ENCODE peak calls at places on chromosomes 1 and 21, in six cellular contexts. P, R, L, A, Y and Z are unnamed samples. For H3K4me1, the result is how much of the 10 kb centered on the place peaks cover.

GRCh38 chr1:146007048-146007784 is 10.8 kb upstream of the TXNIP start:
- DNase-seq in R (no peak), L (peak), P (no peak), A (peak), Y (peak), Z (no peak)

GRCh38 chr1:25001125-25001915 is 71.2 kb upstream of the RUNX3 start:
- DNase-seq in L (no peak), R (peak), P (no peak), A (no peak), Y (no peak), Z (no peak)

GRCh38 chr1:48876221-48876785 is 99.6 kb upstream of the BEND5 start:
- DNase-seq in Y (no peak), A (no peak), P (no peak), R (no peak), L (no peak), Z (no peak)

GRCh38 chr1:2110191-2110737 is 60.1 kb downstream of the PRKCZ start:
- DNase-seq in A (no peak), R (no peak), Y (no peak), P (peak), L (no peak), Z (no peak)

GRCh38 chr1:146001734-146002133 is 5.4 kb upstream of the TXNIP start:
- DNase-seq in P (no peak), A (no peak), L (no peak), R (no peak), Y (no peak), Z (no peak)

GRCh38 chr1:62358974-62359373 is 39.7 kb upstream of the KANK4 start:
- DNase-seq in A (peak), L (no peak), P (no peak), Y (no peak), R (no peak), Z (no peak)

GRCh38 chr1:49229555-49229954 is 452.9 kb upstream of the BEND5 start:
- DNase-seq in A (no peak), P (no peak), Y (no peak), R (no peak), L (peak), Z (no peak)

GRCh38 chr1:234997201-234998173 is 131.2 kb downstream of the TOMM20 start:
- DNase-seq in L (peak), P (peak), Y (no peak), A (peak), R (peak), Z (peak)

GRCh38 chr21:41845310-41846032 is 33.7 kb downstream of the PRDM15 start:
- DNase-seq in A (no peak), Y (no peak), P (no peak), L (no peak), R (no peak), Z (no peak)

GRCh38 chr1:171212607-171213347 is 27.7 kb downstream of the FMO2 start:
- DNase-seq in A (no peak), P (no peak), R (no peak), L (no peak), Y (peak), Z (no peak)

GRCh38 chr1:228107636-228108035 is 1.5 kb downstream of the MRPL55 start:
- DNase-seq in L (peak), Y (no peak), P (peak), R (no peak), A (no peak), Z (no peak)

GRCh38 chr1:29297476-29297875 is 61.2 kb downstream of the PTPRU start:
- DNase-seq in P (no peak), A (no peak), Y (no peak), R (no peak), L (peak), Z (no peak)

GRCh38 chr1:34759472-34760357 is at the start of gene GJB4:
- DNase-seq in R (no peak), L (peak), A (peak), P (no peak), Y (no peak), Z (no peak)

GRCh38 chr1:67722292-67722944 is 37.4 kb downstream of the GADD45A start:
- DNase-seq in A (no peak), P (no peak), R (no peak), Y (no peak), L (no peak), Z (no peak)

GRCh38 chr1:19046972-19047371 is 90.5 kb upstream of the IFFO2 start:
- DNase-seq in L (peak), R (peak), Y (no peak), A (no peak), P (peak), Z (peak)

GRCh38 chr1:186424539-186424938 is 36.4 kb downstream of the PDC start:
- DNase-seq in L (no peak), Y (no peak), R (peak), P (no peak), A (no peak), Z (no peak)

GRCh38 chr1:116945996-116946395 is 36.3 kb downstream of the PTGFRN start:
- DNase-seq in P (no peak), R (no peak), Y (no peak), A (no peak), L (no peak), Z (no peak)

GRCh38 chr21:15841856-15842564 is 112.2 kb downstream of the USP25 start:
- DNase-seq in P (no peak), Y (no peak), L (no peak), A (no peak), R (no peak), Z (no peak)

GRCh38 chr21:44551290-44552015 is at the start of gene KRTAP10-2:
- DNase-seq in P (peak), A (no peak), R (no peak), Y (no peak), L (peak), Z (no peak)

GRCh38 chr1:9249534-9250335 is 15.2 kb downstream of the H6PD start:
- DNase-seq in Y (peak), L (peak), R (peak), P (peak), A (peak), Z (peak)

GRCh38 chr1:200780545-200781444 is 42.1 kb downstream of the CAMSAP2 start:
- DNase-seq in P (no peak), Y (peak), L (peak), R (no peak), A (no peak), Z (no peak)

GRCh38 chr1:226820935-226821718 is 49.3 kb upstream of the PSEN2 start:
- DNase-seq in R (peak), P (peak), Y (no peak), L (no peak), A (peak), Z (peak)

GRCh38 chr1:210264521-210265380 is 32.2 kb downstream of the SERTAD4 start:
- DNase-seq in Y (no peak), R (no peak), A (no peak), P (no peak), L (peak), Z (no peak)

GRCh38 chr1:80053613-80054012 is 1047.1 kb upstream of the ADGRL4 start:
- DNase-seq in Y (no peak), P (no peak), R (no peak), L (no peak), A (no peak), Z (no peak)

GRCh38 chr1:12539705-12540579 is 78.1 kb downstream of the DHRS3 start:
- DNase-seq in P (peak), Y (peak), L (peak), A (no peak), R (peak), Z (peak)

GRCh38 chr1:74586253-74586897 is 74.0 kb upstream of the LRRC53 start:
- DNase-seq in Y (no peak), A (no peak), P (no peak), L (no peak), R (no peak), Z (no peak)

GRCh38 chr1:230090194-230090711 is 23.2 kb downstream of the GALNT2 start:
- DNase-seq in R (no peak), L (no peak), A (no peak), P (no peak), Y (no peak), Z (no peak)

GRCh38 chr1:166090244-166090643 is 76.6 kb downstream of the FAM78B start:
- DNase-seq in A (no peak), L (peak), Y (no peak), R (no peak), P (no peak), Z (no peak)

GRCh38 chr1:78586572-78586971 is 33.7 kb upstream of the IFI44L start:
- DNase-seq in A (no peak), R (no peak), L (no peak), P (no peak), Y (no peak), Z (no peak)

GRCh38 chr21:26388731-26389231 is 184.3 kb downstream of the CYYR1 start:
- DNase-seq in L (no peak), P (no peak), Y (no peak), R (no peak), A (no peak), Z (no peak)

DNA sequence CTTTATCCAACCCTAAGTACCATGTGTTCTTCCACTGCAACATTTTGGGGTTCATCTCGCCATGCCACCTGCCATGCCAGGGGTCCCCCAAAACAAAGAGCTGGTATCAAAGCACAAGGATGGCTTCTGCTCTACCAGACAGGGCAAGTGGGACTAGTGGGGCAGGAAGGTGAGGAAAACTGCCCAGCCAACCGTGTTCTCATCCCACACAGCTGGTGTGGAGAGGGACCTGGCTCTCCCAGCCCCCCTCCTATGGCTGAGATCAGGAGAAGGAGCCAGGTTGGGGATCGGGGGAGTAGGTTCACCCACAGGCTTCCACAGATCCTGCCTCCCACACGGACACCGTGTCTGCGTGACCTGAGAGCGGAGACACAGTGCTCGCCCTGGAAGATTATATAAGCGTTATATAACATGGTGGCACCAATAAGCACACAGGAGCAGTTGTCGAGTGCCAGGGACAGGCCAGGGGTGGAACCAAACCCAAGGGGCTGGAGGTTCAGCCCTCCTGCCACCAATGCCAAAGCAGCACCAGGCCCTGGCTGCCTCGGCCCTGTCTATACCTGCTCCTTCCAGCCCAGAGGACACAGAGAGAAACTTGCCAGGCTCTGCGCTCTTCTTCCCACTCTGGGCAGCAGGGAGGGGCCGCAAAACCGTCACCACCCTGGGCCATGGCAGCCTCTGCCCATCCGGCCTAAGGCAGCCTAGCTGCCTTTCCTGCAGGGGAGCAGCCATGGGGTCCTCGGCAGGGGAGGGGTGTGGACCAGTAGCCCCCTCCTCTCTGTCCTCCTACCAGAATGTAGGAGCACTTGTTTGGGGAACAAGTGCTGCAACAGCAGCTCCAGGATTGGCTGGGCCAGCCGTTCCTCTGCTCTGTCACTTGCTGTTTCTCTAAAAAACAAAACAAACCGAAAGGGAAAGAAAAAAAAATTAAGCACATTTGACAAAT is 43.5 kb downstream of the CD34 start:
- DNase-seq in A (peak), P (peak), L (peak), Y (no peak), R (peak), Z (peak)
- H3K4me1 ChIP-seq in A (under half), P (half or more), L (under half), Y (under half), R (under half), Z (half or more)

GRCh38 chr1:51444534-51445192 is 74.4 kb downstream of the EPS15 start:
- DNase-seq in R (no peak), L (no peak), P (no peak), Y (peak), A (no peak), Z (no peak)

GRCh38 chr1:51442198-51442597 is 76.9 kb downstream of the EPS15 start:
- DNase-seq in R (no peak), Y (no peak), P (no peak), A (no peak), L (no peak), Z (no peak)

GRCh38 chr1:51443555-51443954 is 75.5 kb downstream of the EPS15 start:
- DNase-seq in A (no peak), P (no peak), L (no peak), R (no peak), Y (no peak), Z (no peak)

GRCh38 chr1:51444096-51444495 is 75.0 kb downstream of the EPS15 start:
- DNase-seq in P (no peak), R (no peak), A (no peak), L (no peak), Y (no peak), Z (no peak)

GRCh38 chr1:51442616-51443015 is 76.5 kb downstream of the EPS15 start:
- DNase-seq in A (no peak), L (no peak), R (no peak), Y (no peak), P (no peak), Z (no peak)
- H3K4me3 ChIP-seq in A (no peak), L (peak), R (no peak), Y (no peak), P (no peak), Z (no peak)

DNA sequence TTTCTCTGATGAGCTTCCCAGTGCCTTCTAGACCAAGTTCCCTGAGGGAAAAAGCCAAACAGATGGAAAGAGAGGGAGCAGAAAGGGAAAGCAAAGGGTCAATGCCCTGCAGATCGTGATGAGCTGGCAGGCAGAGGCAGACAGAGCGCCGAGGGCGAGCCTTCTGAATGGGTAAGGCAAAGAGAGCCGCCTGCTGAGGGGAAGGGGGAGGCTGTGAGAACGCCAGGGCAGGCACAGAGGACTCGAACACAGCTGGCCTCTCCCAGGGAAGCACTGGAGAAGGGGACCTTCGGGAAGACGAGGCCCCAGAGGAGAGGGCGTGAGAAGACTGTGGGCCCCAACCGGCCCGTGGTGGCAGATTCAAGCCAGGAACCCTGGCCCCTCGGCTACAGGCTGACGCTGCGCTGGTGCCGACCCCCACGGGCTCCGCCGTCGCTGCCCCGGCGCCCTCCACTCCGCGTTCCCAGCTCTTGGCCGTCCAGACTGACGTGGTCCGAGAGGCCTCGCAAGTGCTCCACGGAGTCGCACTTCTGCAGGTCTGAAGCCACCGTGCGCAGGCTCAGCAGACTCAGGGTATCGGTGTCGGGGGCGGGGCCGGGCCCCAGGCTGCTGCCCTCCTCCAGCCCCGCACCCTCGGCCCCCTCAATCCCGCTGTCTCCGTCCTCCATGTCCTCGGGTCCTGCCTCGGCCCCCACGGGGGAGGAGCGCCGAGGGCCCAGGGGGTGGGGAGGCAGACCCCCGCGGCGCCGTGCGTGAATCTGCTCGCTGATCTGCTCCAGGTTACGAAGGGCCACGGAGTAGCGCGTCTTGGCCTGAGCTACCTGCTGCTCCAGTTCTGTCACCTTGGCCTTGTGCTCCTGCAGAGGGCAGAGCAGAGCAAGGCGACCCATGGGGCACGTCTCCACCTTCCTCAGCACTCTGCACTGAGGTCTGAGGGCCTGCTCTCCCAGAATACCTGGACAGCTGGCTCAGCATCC is 13.9 kb downstream of the SH3BP5L start:
- DNase-seq in Y (no peak), P (no peak), A (no peak), L (peak), R (no peak), Z (no peak)
- TF ChIP-seq CTCF in Y (no peak), P (no peak), A (peak), L (peak), R (no peak), Z (no peak)

GRCh38 chr1:94614168-94614815 is 72.7 kb upstream of the F3 start:
- DNase-seq in Y (no peak), P (no peak), A (no peak), L (peak), R (no peak), Z (no peak)

GRCh38 chr1:94612555-94613204 is 71.1 kb upstream of the F3 start:
- DNase-seq in P (no peak), A (no peak), R (no peak), L (peak), Y (no peak), Z (no peak)

GRCh38 chr1:94614980-94615379 is 73.4 kb upstream of the F3 start:
- DNase-seq in A (no peak), L (peak), Y (no peak), R (no peak), P (peak), Z (no peak)

GRCh38 chr1:94609619-94610018 is 68.1 kb upstream of the F3 start:
- DNase-seq in L (no peak), P (no peak), Y (no peak), A (no peak), R (no peak), Z (no peak)

DNA sequence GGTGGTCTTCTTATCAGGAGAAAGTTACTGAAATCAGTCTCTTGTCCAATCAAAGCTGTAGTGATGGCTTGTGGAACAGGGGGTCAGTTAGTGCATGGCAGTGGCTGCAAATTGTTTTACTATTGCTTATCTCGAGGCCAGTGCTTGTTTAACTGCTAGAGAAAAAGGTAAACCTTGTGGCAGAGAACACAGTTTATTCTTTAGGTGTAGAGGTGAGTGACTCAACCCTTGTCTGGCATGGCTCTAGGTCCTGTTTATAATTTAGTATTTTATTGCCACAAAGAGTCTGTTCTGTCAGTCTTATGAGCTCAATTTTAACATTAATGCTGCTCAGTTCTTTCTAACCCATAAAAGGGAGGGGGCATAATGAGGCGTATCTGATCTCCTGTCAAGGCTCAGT is 70.5 kb upstream of the F3 start:
- DNase-seq in R (no peak), A (no peak), P (no peak), Y (no peak), L (no peak), Z (no peak)
- H3K4me1 ChIP-seq in R (under half), A (under half), P (under half), Y (under half), L (under half), Z (under half)

DNA sequence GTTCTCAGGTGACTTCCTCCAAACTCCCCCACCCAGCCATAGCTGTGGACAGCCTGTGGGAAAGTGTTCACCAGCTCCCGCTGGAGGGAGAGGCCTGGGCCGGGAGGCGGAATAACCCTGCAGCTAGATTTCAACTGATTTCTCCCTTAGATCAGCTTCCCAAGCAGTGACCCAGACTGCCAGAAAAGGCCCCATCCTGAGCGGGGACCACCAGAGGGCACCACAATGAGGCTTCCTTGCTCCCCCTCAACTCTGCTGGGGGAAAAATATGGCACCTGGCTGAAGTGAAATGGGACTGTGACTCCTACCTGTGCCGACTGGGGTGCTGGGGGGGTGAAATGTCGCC is 50.8 kb downstream of the RHBG start:
- DNase-seq in P (no peak), L (peak), R (no peak), A (no peak), Y (peak), Z (no peak)
- H3K4me3 ChIP-seq in P (peak), L (peak), R (peak), A (no peak), Y (peak), Z (peak)

GRCh38 chr1:23854568-23854967 is 13.5 kb downstream of the FUCA1 start:
- DNase-seq in R (no peak), Y (peak), P (no peak), A (no peak), L (no peak), Z (no peak)
- TF ChIP-seq CTCF in R (peak), Y (no peak), P (no peak), A (no peak), L (peak), Z (peak)

GRCh38 chr1:100287162-100287561 is 21.1 kb downstream of the RTCA start:
- DNase-seq in R (no peak), P (no peak), Y (no peak), A (no peak), L (no peak), Z (no peak)
- H3K4me1 ChIP-seq in R (under half), P (under half), Y (under half), A (under half), L (under half), Z (under half)

DNA sequence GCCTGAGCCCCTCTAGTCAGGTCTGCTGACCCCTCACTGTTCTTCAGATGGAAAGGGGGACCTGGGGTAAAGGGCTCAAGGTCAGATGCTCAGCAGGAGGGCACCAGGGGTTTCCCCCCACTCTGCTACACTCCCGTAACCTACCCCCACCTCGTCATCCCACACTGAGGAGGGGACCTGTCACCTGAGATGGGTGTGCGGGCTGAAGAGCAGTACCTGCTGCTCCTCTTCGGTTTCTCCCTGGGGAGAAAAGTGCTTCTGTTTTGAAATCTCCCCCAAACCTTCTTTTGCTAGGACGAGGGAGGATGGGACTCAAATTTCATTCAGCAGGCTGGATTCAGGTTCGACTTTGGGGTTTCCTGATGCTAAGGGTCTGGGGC is 65.2 kb downstream of the SYT2 start:
- DNase-seq in Y (no peak), R (no peak), P (no peak), L (no peak), A (no peak), Z (no peak)
- H3K4me3 ChIP-seq in Y (no peak), R (no peak), P (no peak), L (peak), A (no peak), Z (no peak)